ENCODE peak calls at places on chromosomes 7 and 10, in six cellular contexts. One of them, this sample, is unnamed.

GRCh38 chr10:77471069-77471536 is 166.5 kb downstream of the KCNMA1 start:
- DNase-seq in hepatocyte: no peak
- DNase-seq in GM23248: no peak
- DNase-seq in CD4-positive, alpha-beta T cell: no peak
- DNase-seq in ovary: no peak
- DNase-seq in spleen: no peak
- DNase-seq in this sample: no peak

GRCh38 chr7:159088016-159088865 is 56.4 kb downstream of the VIPR2 start:
- DNase-seq in hepatocyte: no peak
- DNase-seq in CD4-positive, alpha-beta T cell: no peak
- DNase-seq in GM23248: no peak
- DNase-seq in ovary: no peak
- DNase-seq in spleen: peak; percentile 61
- DNase-seq in this sample: no peak

GRCh38 chr7:1981201-1981877 is 251.4 kb downstream of the MAD1L1 start:
- DNase-seq in spleen: peak; percentile 65
- DNase-seq in CD4-positive, alpha-beta T cell: no peak
- DNase-seq in hepatocyte: no peak
- DNase-seq in ovary: no peak
- DNase-seq in GM23248: no peak
- DNase-seq in this sample: no peak

GRCh38 chr10:11163990-11164805 is 146.5 kb downstream of the CELF2 start:
- DNase-seq in hepatocyte: no peak
- DNase-seq in spleen: peak; percentile 82
- DNase-seq in CD4-positive, alpha-beta T cell: no peak
- DNase-seq in GM23248: no peak
- DNase-seq in ovary: no peak
- DNase-seq in this sample: no peak

GRCh38 chr10:27526242-27526641 is 22.1 kb downstream of the RAB18 start:
- DNase-seq in hepatocyte: no peak
- DNase-seq in GM23248: peak; percentile 15
- DNase-seq in ovary: no peak
- DNase-seq in spleen: no peak
- DNase-seq in CD4-positive, alpha-beta T cell: no peak
- DNase-seq in this sample: no peak

GRCh38 chr7:66556177-66556548 is 72.5 kb upstream of the KCTD7 start:
- DNase-seq in ovary: no peak
- DNase-seq in GM23248: no peak
- DNase-seq in CD4-positive, alpha-beta T cell: no peak
- DNase-seq in spleen: no peak
- DNase-seq in hepatocyte: no peak
- DNase-seq in this sample: no peak

GRCh38 chr7:101151908-101152651 is 2.2 kb upstream of the AP1S1 start:
- DNase-seq in hepatocyte: no peak
- DNase-seq in ovary: no peak
- DNase-seq in GM23248: no peak
- DNase-seq in CD4-positive, alpha-beta T cell: no peak
- DNase-seq in spleen: no peak
- DNase-seq in this sample: no peak

GRCh38 chr7:158110661-158111555 is 476.7 kb downstream of the PTPRN2 start:
- DNase-seq in GM23248: no peak
- DNase-seq in ovary: no peak
- DNase-seq in spleen: no peak
- DNase-seq in hepatocyte: peak; percentile 56
- DNase-seq in CD4-positive, alpha-beta T cell: no peak
- DNase-seq in this sample: no peak

GRCh38 chr7:98591926-98592325 is 25.2 kb upstream of the NPTX2 start:
- DNase-seq in spleen: no peak
- DNase-seq in hepatocyte: no peak
- DNase-seq in GM23248: no peak
- DNase-seq in ovary: no peak
- DNase-seq in CD4-positive, alpha-beta T cell: no peak
- DNase-seq in this sample: no peak

GRCh38 chr10:83606275-83606674 is 533.0 kb upstream of the GHITM start:
- DNase-seq in CD4-positive, alpha-beta T cell: no peak
- DNase-seq in spleen: no peak
- DNase-seq in hepatocyte: no peak
- DNase-seq in ovary: no peak
- DNase-seq in GM23248: no peak
- DNase-seq in this sample: no peak

GRCh38 chr10:6457376-6457775 is 122.7 kb downstream of the PRKCQ start:
- DNase-seq in CD4-positive, alpha-beta T cell: no peak
- DNase-seq in GM23248: no peak
- DNase-seq in spleen: no peak
- DNase-seq in hepatocyte: no peak
- DNase-seq in ovary: no peak
- DNase-seq in this sample: no peak

GRCh38 chr10:6456067-6456466 is 124.0 kb downstream of the PRKCQ start:
- DNase-seq in GM23248: no peak
- DNase-seq in spleen: no peak
- DNase-seq in ovary: no peak
- DNase-seq in hepatocyte: no peak
- DNase-seq in CD4-positive, alpha-beta T cell: no peak
- DNase-seq in this sample: no peak

GRCh38 chr10:6460861-6461409 is 119.1 kb downstream of the PRKCQ start:
- DNase-seq in spleen: no peak
- DNase-seq in GM23248: no peak
- DNase-seq in ovary: no peak
- DNase-seq in CD4-positive, alpha-beta T cell: no peak
- DNase-seq in hepatocyte: no peak
- DNase-seq in this sample: no peak

GRCh38 chr10:6461961-6462360 is 118.1 kb downstream of the PRKCQ start:
- DNase-seq in GM23248: no peak
- DNase-seq in hepatocyte: no peak
- DNase-seq in CD4-positive, alpha-beta T cell: no peak
- DNase-seq in spleen: no peak
- DNase-seq in ovary: no peak
- DNase-seq in this sample: no peak

DNA sequence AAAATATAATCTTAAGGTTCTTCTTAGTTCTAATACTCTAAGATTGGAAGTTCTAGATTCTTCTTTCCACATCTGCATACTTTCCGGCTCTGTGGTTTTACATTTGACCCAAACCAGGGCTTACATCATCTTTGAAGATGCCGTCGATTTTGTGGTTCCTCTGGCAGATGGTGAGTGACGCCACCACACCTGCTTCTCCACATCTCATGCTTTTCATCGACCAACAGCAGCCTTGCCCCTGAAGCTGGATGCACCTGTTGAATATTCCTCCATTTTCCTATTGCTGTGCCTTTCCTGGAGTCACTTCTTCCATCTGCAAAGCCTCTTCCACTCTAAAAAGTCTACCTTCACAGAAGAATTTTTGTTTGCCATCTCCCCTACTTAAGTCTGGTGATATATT is 121.3 kb downstream of the PRKCQ start:
- DNase-seq in GM23248: no peak
- DNase-seq in ovary: no peak
- DNase-seq in hepatocyte: no peak
- DNase-seq in spleen: no peak
- DNase-seq in CD4-positive, alpha-beta T cell: no peak
- DNase-seq in this sample: no peak
- H3K9me3 ChIP-seq in GM23248: no peaks in the 10 kb centered on the region
- H3K9me3 ChIP-seq in ovary: no peaks in the 10 kb centered on the region
- H3K9me3 ChIP-seq in hepatocyte: no peaks in the 10 kb centered on the region
- H3K9me3 ChIP-seq in spleen: peaks cover 3% of the 10 kb centered on the region
- H3K9me3 ChIP-seq in CD4-positive, alpha-beta T cell: no peaks in the 10 kb centered on the region
- H3K9me3 ChIP-seq in this sample: no peaks in the 10 kb centered on the region

DNA sequence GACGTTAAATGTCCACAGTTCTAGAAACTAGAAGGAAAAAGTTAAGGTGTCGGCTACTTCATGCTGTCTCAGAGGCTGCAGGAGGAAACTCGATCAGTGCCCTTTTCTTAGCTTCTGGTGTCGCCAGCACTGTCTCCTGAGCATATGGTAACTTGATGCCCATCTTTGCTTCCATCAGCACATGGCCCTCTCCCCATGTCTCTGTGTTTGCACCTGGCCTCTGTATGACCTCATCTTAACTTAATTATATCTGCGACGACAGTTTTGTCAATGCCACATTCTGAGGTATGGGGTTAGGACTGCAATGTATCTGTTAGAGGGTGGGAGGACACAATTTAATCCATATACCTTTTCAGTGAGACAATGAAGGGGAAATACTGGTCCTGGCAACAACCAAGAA is 449.9 kb downstream of the POM121L12 start:
- DNase-seq in spleen: no peak
- DNase-seq in ovary: no peak
- DNase-seq in CD4-positive, alpha-beta T cell: no peak
- DNase-seq in GM23248: no peak
- DNase-seq in hepatocyte: no peak
- DNase-seq in this sample: no peak
- H3K9me3 ChIP-seq in spleen: peaks cover 14% of the 10 kb centered on the region
- H3K9me3 ChIP-seq in ovary: no peaks in the 10 kb centered on the region
- H3K9me3 ChIP-seq in CD4-positive, alpha-beta T cell: peaks cover 5% of the 10 kb centered on the region
- H3K9me3 ChIP-seq in GM23248: no peaks in the 10 kb centered on the region
- H3K9me3 ChIP-seq in hepatocyte: no peaks in the 10 kb centered on the region
- H3K9me3 ChIP-seq in this sample: no peaks in the 10 kb centered on the region

DNA sequence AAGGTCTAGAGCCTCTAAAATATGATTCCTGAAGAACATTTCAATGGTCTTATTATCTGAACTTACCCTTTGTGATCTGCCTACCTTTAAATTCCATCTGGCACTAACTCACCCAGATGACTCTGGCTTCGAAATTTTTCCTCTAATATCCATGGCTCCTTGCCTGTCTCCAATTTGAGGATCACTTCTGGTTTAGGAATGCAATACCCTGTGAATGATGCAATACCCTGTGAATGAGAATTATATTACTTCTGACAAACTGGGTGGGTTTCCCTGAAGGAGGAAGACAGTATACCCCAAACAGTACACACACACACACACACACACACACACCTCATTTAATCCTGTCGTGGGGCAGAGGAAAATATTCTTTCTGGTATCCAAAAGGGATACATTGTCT is 115.3 kb downstream of the ZNF33B start:
- DNase-seq in CD4-positive, alpha-beta T cell: no peak
- DNase-seq in hepatocyte: no peak
- DNase-seq in spleen: no peak
- DNase-seq in ovary: no peak
- DNase-seq in GM23248: no peak
- DNase-seq in this sample: no peak
- H3K9me3 ChIP-seq in CD4-positive, alpha-beta T cell: peaks cover 76% of the 10 kb centered on the region
- H3K9me3 ChIP-seq in hepatocyte: peaks cover 53% of the 10 kb centered on the region
- H3K9me3 ChIP-seq in spleen: peaks cover 92% of the 10 kb centered on the region
- H3K9me3 ChIP-seq in ovary: peaks cover 12% of the 10 kb centered on the region
- H3K9me3 ChIP-seq in GM23248: peaks cover 15% of the 10 kb centered on the region
- H3K9me3 ChIP-seq in this sample: peaks cover 30% of the 10 kb centered on the region

GRCh38 chr10:109203616-109204375 is 719.5 kb downstream of the XPNPEP1 start:
- DNase-seq in hepatocyte: no peak
- DNase-seq in spleen: no peak
- DNase-seq in ovary: no peak
- DNase-seq in GM23248: peak; percentile 33
- DNase-seq in CD4-positive, alpha-beta T cell: no peak
- DNase-seq in this sample: no peak

GRCh38 chr10:109205929-109206585 is 717.3 kb downstream of the XPNPEP1 start:
- DNase-seq in CD4-positive, alpha-beta T cell: no peak
- DNase-seq in spleen: no peak
- DNase-seq in GM23248: peak; percentile 93
- DNase-seq in hepatocyte: peak; percentile 49
- DNase-seq in ovary: no peak
- DNase-seq in this sample: no peak

GRCh38 chr10:109207361-109207760 is 716.0 kb downstream of the XPNPEP1 start:
- DNase-seq in ovary: no peak
- DNase-seq in spleen: no peak
- DNase-seq in hepatocyte: no peak
- DNase-seq in GM23248: no peak
- DNase-seq in CD4-positive, alpha-beta T cell: no peak
- DNase-seq in this sample: no peak
- H3K9me3 ChIP-seq in ovary: no peaks in the 10 kb centered on the region
- H3K9me3 ChIP-seq in spleen: peaks cover 3% of the 10 kb centered on the region
- H3K9me3 ChIP-seq in hepatocyte: no peaks in the 10 kb centered on the region
- H3K9me3 ChIP-seq in GM23248: no peaks in the 10 kb centered on the region
- H3K9me3 ChIP-seq in CD4-positive, alpha-beta T cell: no peaks in the 10 kb centered on the region
- H3K9me3 ChIP-seq in this sample: no peaks in the 10 kb centered on the region

This sample was measured in T-helper 17 cell.